ENCODE peak calls at places on chromosomes 2 and 18, in eight cellular contexts. G is H7, Q is lower lobe of right lung, C is left colon, R is IMR-90, K is GM23338, I is MM.1S, M is dermis microvascular lymphatic vessel endothelial cell. T is an unnamed sample.

GRCh38 chr2:105919826-105920225 is 175.1 kb downstream of the NCK2 start:
- DNase-seq in C (peak), Q (no peak), M (peak), G (peak), K (peak), R (peak), I (no peak), T (peak)

GRCh38 chr2:2014251-2014761 is 270.0 kb upstream of the PXDN start:
- DNase-seq in M (peak), Q (no peak), I (no peak), K (no peak), R (no peak), C (peak), G (no peak), T (peak)

GRCh38 chr2:58920001-58920400 is 678.9 kb upstream of the FANCL start:
- DNase-seq in C (no peak), Q (no peak), G (no peak), M (no peak), R (peak), I (no peak), K (no peak), T (no peak)

GRCh38 chr2:136375017-136375901 is 257.3 kb upstream of the CXCR4 start:
- DNase-seq in G (no peak), K (no peak), Q (no peak), C (no peak), R (no peak), M (no peak), I (no peak), T (peak)

GRCh38 chr2:193584001-193584400 is 1389.3 kb upstream of the TMEFF2 start:
- DNase-seq in C (peak), Q (no peak), M (no peak), K (peak), I (no peak), R (peak), G (peak), T (peak)

GRCh38 chr2:126781206-126781605 is 117.5 kb upstream of the TEX51 start:
- DNase-seq in M (no peak), K (no peak), C (no peak), G (no peak), I (no peak), R (no peak), Q (no peak), T (no peak)

GRCh38 chr18:71115261-71115660 is 826.4 kb downstream of the SOCS6 start:
- DNase-seq in R (no peak), M (no peak), C (no peak), Q (no peak), K (no peak), G (no peak), I (no peak), T (no peak)

GRCh38 chr2:51795248-51795888 is 763.4 kb upstream of the NRXN1 start:
- DNase-seq in G (peak), I (no peak), K (peak), Q (no peak), R (no peak), C (peak), M (peak), T (peak)

GRCh38 chr2:30308280-30308679 is 76.9 kb downstream of the LBH start:
- DNase-seq in G (no peak), I (no peak), C (no peak), R (no peak), M (no peak), K (no peak), Q (no peak), T (no peak)

GRCh38 chr2:172279843-172280242 is 147.5 kb upstream of the ITGA6 start:
- DNase-seq in G (no peak), I (no peak), Q (no peak), K (no peak), M (peak), R (no peak), C (no peak), T (peak)

GRCh38 chr2:104929663-104930062 is 75.7 kb downstream of the POU3F3 start:
- DNase-seq in G (no peak), Q (no peak), M (no peak), C (no peak), I (no peak), R (no peak), K (no peak), T (no peak)

GRCh38 chr2:165803123-165803760 is 9.2 kb upstream of the GALNT3 start:
- DNase-seq in Q (no peak), G (no peak), K (no peak), M (no peak), I (no peak), C (peak), R (peak), T (no peak)

GRCh38 chr18:48542513-48543181 is 3.8 kb downstream of the CTIF start:
- DNase-seq in C (no peak), Q (no peak), K (peak), M (no peak), R (no peak), I (no peak), G (no peak), T (no peak)

GRCh38 chr2:160104115-160104514 is 41.7 kb upstream of the PLA2R1 start:
- DNase-seq in M (no peak), K (no peak), R (no peak), I (no peak), Q (no peak), G (no peak), C (no peak), T (no peak)

GRCh38 chr18:47749195-47749973 is 181.1 kb downstream of the SMAD2 start:
- DNase-seq in G (peak), K (peak), M (peak), Q (peak), I (peak), R (peak), C (peak), T (peak)

GRCh38 chr2:217279571-217279970 is 419.7 kb upstream of the TNP1 start:
- DNase-seq in G (no peak), Q (no peak), M (peak), I (no peak), K (no peak), C (no peak), R (peak), T (no peak)

GRCh38 chr18:13381907-13382682 is 163.5 kb downstream of the LDLRAD4 start:
- DNase-seq in I (peak), Q (peak), G (no peak), C (peak), M (peak), K (no peak), R (peak), T (no peak)

T was measured in NCI-H69.